ENCODE peak calls at places on chromosomes 4 and X, in six cellular contexts. One of them, this sample, is unnamed. For H3K4me1 and H3K9me3, the result is how much of the 10 kb centered on the place peaks cover.

GRCh38 chr4:2767046-2767704 is 11.0 kb upstream of the TNIP2 start:
- DNase-seq in GM23248: no peak
- DNase-seq in fibroblast of lung: no peak
- DNase-seq in neural progenitor cell: no peak
- DNase-seq in PC-3: no peak
- DNase-seq in endothelial cell of umbilical vein: no peak
- DNase-seq in this sample: no peak

GRCh38 chrX:19589105-19589504 is 73.8 kb upstream of the MAP3K15 start:
- DNase-seq in GM23248: no peak
- DNase-seq in fibroblast of lung: no peak
- DNase-seq in neural progenitor cell: no peak
- DNase-seq in PC-3: no peak
- DNase-seq in endothelial cell of umbilical vein: no peak
- DNase-seq in this sample: no peak

GRCh38 chr4:40550900-40551546 is 78.6 kb downstream of the RBM47 start:
- DNase-seq in GM23248: peak
- DNase-seq in fibroblast of lung: peak
- DNase-seq in neural progenitor cell: peak
- DNase-seq in PC-3: peak
- DNase-seq in endothelial cell of umbilical vein: peak
- DNase-seq in this sample: peak

GRCh38 chr4:7192252-7193039 is at the start of gene SORCS2:
- DNase-seq in GM23248: peak
- DNase-seq in fibroblast of lung: peak
- DNase-seq in neural progenitor cell: peak
- DNase-seq in PC-3: peak
- DNase-seq in endothelial cell of umbilical vein: peak
- DNase-seq in this sample: peak

GRCh38 chr4:114727426-114727825 is 128.8 kb downstream of the UGT8 start:
- DNase-seq in GM23248: no peak
- DNase-seq in fibroblast of lung: no peak
- DNase-seq in neural progenitor cell: peak
- DNase-seq in PC-3: no peak
- DNase-seq in endothelial cell of umbilical vein: no peak
- DNase-seq in this sample: no peak

GRCh38 chrX:134547047-134547679 is 87.2 kb downstream of the HPRT1 start:
- DNase-seq in GM23248: peak
- DNase-seq in fibroblast of lung: no peak
- DNase-seq in neural progenitor cell: no peak
- DNase-seq in PC-3: no peak
- DNase-seq in endothelial cell of umbilical vein: peak
- DNase-seq in this sample: no peak

GRCh38 chrX:86322913-86323312 is 174.7 kb downstream of the DACH2 start:
- DNase-seq in GM23248: no peak
- DNase-seq in fibroblast of lung: no peak
- DNase-seq in neural progenitor cell: no peak
- DNase-seq in PC-3: no peak
- DNase-seq in endothelial cell of umbilical vein: no peak
- DNase-seq in this sample: peak

GRCh38 chrX:10901290-10901633 is 209.9 kb upstream of the HCCS start:
- DNase-seq in GM23248: no peak
- DNase-seq in fibroblast of lung: no peak
- DNase-seq in neural progenitor cell: no peak
- DNase-seq in PC-3: no peak
- DNase-seq in endothelial cell of umbilical vein: peak
- DNase-seq in this sample: no peak

GRCh38 chr4:23956601-23957364 is 66.9 kb upstream of the PPARGC1A start:
- DNase-seq in GM23248: peak
- DNase-seq in fibroblast of lung: no peak
- DNase-seq in neural progenitor cell: no peak
- DNase-seq in PC-3: no peak
- DNase-seq in endothelial cell of umbilical vein: no peak
- DNase-seq in this sample: no peak

DNA sequence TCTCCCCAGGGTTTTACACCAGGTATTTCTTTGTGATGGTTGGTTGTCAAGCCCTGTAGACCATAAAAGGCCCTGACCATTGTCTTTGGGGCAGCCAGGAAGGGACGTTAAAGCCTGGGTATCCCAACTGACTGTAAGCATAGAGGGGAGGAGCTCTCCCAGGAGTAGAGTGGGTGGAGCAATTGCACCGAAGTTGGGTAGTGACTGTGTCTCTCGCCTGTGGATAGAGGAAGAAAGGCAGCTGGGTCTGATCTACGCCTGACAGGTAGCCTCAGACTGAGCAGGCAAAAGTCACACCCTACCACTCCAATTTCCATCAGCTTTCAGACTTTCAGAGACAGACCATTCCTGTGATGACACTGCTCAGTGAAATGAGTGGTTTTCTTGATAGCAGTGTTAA is 123.3 kb downstream of the KLHL8 start:
- DNase-seq in GM23248: no peak
- DNase-seq in fibroblast of lung: no peak
- DNase-seq in neural progenitor cell: peak
- DNase-seq in PC-3: no peak
- DNase-seq in endothelial cell of umbilical vein: no peak
- DNase-seq in this sample: no peak
- H3K4me1 ChIP-seq in GM23248: under half
- H3K4me1 ChIP-seq in fibroblast of lung: under half
- H3K4me1 ChIP-seq in neural progenitor cell: under half
- H3K4me1 ChIP-seq in PC-3: under half
- H3K4me1 ChIP-seq in endothelial cell of umbilical vein: under half
- H3K4me1 ChIP-seq in this sample: under half

DNA sequence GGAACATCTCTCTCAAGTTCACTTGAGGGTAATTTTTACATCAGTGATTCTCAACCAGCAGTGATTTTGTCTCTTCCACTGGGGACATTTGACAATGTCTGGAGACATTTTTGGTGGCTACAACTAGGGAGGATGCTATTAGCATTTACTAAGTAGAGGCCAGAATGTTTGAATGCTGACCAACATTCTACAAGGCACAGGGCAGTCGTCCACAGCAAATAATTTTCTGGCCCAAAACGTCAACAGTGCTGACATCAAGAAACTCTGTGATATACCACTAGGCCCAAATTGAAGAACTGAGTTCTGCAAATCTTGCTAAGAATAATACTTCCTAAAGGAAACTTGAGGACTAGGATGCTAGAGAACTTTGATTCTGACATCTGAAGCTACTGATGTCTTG is 7.1 kb downstream of the KLKB1 start:
- DNase-seq in GM23248: no peak
- DNase-seq in fibroblast of lung: no peak
- DNase-seq in neural progenitor cell: no peak
- DNase-seq in PC-3: no peak
- DNase-seq in endothelial cell of umbilical vein: no peak
- DNase-seq in this sample: no peak
- H3K9me3 ChIP-seq in GM23248: under half
- H3K9me3 ChIP-seq in fibroblast of lung: under half
- H3K9me3 ChIP-seq in neural progenitor cell: under half
- H3K9me3 ChIP-seq in PC-3: under half
- H3K9me3 ChIP-seq in endothelial cell of umbilical vein: under half
- H3K9me3 ChIP-seq in this sample: under half

DNA sequence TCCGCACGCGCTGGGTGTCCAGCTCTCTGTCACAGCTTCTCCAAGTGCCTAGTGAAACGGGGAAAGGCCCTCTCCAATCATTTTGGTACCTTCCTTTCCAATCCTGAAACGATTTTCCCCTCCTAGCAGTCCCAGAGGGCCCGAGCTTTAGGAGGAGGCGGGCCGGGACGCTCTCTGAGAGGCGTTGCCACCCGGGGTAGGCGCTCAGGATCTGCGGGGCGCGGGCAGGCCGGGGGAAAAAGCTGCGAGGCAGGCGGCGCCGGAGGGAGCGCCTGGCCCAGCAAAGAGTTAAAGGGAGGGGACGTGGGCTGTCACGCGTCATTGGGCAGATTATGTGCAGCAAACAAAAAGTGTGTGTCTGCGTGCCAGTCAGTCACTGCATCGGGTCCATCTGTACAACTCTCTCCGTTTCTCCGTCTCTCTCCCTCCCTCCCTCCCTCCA is at the start of gene PRDM8:
- DNase-seq in GM23248: peak
- DNase-seq in fibroblast of lung: peak
- DNase-seq in neural progenitor cell: peak
- DNase-seq in PC-3: no peak
- DNase-seq in endothelial cell of umbilical vein: no peak
- DNase-seq in this sample: no peak
- H2AFZ ChIP-seq in GM23248: peak
- H2AFZ ChIP-seq in fibroblast of lung: peak
- H2AFZ ChIP-seq in neural progenitor cell: peak
- H2AFZ ChIP-seq in PC-3: no peak
- H2AFZ ChIP-seq in endothelial cell of umbilical vein: peak
- H2AFZ ChIP-seq in this sample: no peak

DNA sequence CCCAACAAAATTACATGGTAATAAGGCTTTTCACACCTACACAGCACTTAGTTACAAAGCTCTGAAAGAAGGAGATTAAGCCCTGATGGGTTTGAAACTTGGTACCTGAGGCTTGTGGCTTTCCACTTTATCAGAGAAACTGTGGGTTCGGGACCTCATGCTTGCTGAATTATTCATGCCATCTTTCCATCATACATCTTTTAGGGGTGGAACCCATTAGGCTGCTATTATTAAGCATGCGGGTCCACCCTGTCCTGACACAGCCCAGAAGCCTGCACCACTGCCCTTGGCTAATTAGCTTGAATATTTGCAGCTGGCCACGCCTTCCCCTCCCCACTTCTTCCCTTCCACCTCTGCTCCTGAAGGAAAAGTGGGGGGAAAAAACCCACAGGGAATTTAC is 231.5 kb upstream of the GATB start:
- DNase-seq in GM23248: no peak
- DNase-seq in fibroblast of lung: peak
- DNase-seq in neural progenitor cell: no peak
- DNase-seq in PC-3: no peak
- DNase-seq in endothelial cell of umbilical vein: no peak
- DNase-seq in this sample: no peak
- H3K4me1 ChIP-seq in GM23248: under half
- H3K4me1 ChIP-seq in fibroblast of lung: under half
- H3K4me1 ChIP-seq in neural progenitor cell: under half
- H3K4me1 ChIP-seq in PC-3: under half
- H3K4me1 ChIP-seq in endothelial cell of umbilical vein: under half
- H3K4me1 ChIP-seq in this sample: under half

DNA sequence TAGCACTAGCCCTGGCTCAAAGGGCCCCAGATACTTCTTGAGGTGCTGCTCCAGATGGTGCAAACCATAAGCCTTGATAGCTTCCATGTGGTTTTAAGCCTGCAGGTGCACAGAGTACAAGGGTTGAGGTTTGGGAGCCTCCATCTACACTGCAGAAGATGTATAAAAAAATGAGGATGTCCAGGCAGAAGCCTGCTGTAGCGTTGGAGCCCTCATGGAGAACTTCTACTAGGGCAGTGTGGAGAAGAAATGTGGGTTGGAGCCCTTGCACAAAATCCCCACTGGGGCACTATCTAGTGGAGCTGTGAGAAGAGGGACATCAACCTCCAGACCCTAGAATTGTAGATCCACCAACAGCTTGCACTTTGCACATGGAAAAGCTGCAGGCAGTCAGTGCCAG is 231.9 kb downstream of the CHIC2 start:
- DNase-seq in GM23248: no peak
- DNase-seq in fibroblast of lung: no peak
- DNase-seq in neural progenitor cell: no peak
- DNase-seq in PC-3: no peak
- DNase-seq in endothelial cell of umbilical vein: no peak
- DNase-seq in this sample: peak
- H3K9me3 ChIP-seq in GM23248: under half
- H3K9me3 ChIP-seq in fibroblast of lung: under half
- H3K9me3 ChIP-seq in neural progenitor cell: under half
- H3K9me3 ChIP-seq in PC-3: under half
- H3K9me3 ChIP-seq in endothelial cell of umbilical vein: under half
- H3K9me3 ChIP-seq in this sample: under half

This sample was measured in Karpas-422.